ENCODE peak calls at places on chromosomes 16 and 17, in seven cellular contexts. A is lung, P is AG04450, B is mesendoderm, J is heart right ventricle, C is hepatocyte, Y is uterus. L is an unnamed sample.

GRCh38 chr16:73037331-73037745 is 10.6 kb downstream of the ZFHX3 start:
- DNase-seq in A (no peak), P (no peak), B (peak; percentile 51), J (no peak), C (no peak), Y (peak; percentile 38), L (no peak)

GRCh38 chr17:78432929-78433727 is 54.7 kb downstream of the PGS1 start:
- DNase-seq in A (no peak), P (no peak), B (no peak), J (no peak), C (no peak), Y (no peak), L (no peak)

GRCh38 chr17:78258323-78259229 is 27.1 kb downstream of the TMEM235 start:
- DNase-seq in A (peak; percentile 69), P (no peak), B (peak; percentile 69), J (peak; percentile 62), C (peak; percentile 74), Y (peak; percentile 48), L (peak; percentile 70)

GRCh38 chr17:15444805-15445204 is 22.6 kb downstream of the CDRT4 start:
- DNase-seq in A (no peak), P (no peak), B (peak; percentile 96), J (no peak), C (no peak), Y (no peak), L (peak; percentile 16)

GRCh38 chr16:54930034-54930938 is at the start of gene IRX5:
- DNase-seq in A (peak; percentile 93), P (no peak), B (peak; percentile 97), J (peak; percentile 91), C (peak; percentile 95), Y (peak; percentile 84), L (peak; percentile 46)

GRCh38 chr17:34997355-34997862 is 17.1 kb downstream of the LIG3 start:
- DNase-seq in A (peak; percentile 69), P (peak; percentile 72), B (no peak), J (peak; percentile 78), C (peak; percentile 35), Y (peak; percentile 77), L (no peak)

GRCh38 chr16:24986512-24987303 is 28.5 kb downstream of the ARHGAP17 start:
- DNase-seq in A (no peak), P (no peak), B (no peak), J (no peak), C (peak; percentile 62), Y (peak; percentile 36), L (no peak)

GRCh38 chr17:4738136-4739121 is 1.2 kb upstream of the ZMYND15 start:
- DNase-seq in A (peak; percentile 57), P (no peak), B (no peak), J (no peak), C (peak; percentile 71), Y (no peak), L (peak; percentile 52)

GRCh38 chr17:37506678-37507077 is 17.0 kb downstream of the DUSP14 start:
- DNase-seq in A (no peak), P (no peak), B (peak; percentile 89), J (no peak), C (peak; percentile 34), Y (no peak), L (no peak)

GRCh38 chr17:77281904-77282367 is 141.2 kb downstream of the SEC14L1 start:
- DNase-seq in A (no peak), P (no peak), B (peak; percentile 52), J (no peak), C (peak; percentile 62), Y (no peak), L (no peak)

GRCh38 chr17:79631640-79632431 is 21.0 kb upstream of the RBFOX3 start:
- DNase-seq in A (no peak), P (no peak), B (no peak), J (peak; percentile 1), C (no peak), Y (peak; percentile 7), L (no peak)

GRCh38 chr16:31703526-31704128 is 170.0 kb upstream of the ZNF267 start:
- DNase-seq in A (no peak), P (no peak), B (no peak), J (no peak), C (no peak), Y (no peak), L (no peak)

GRCh38 chr16:89560413-89561194 is at the start of gene RPL13:
- DNase-seq in A (peak; percentile 95), P (peak; percentile 86), B (peak; percentile 98), J (peak; percentile 95), C (peak; percentile 98), Y (peak; percentile 95), L (peak; percentile 94)

GRCh38 chr17:45895969-45896793 is 1.8 kb downstream of the MAPT start:
- DNase-seq in A (no peak), P (no peak), B (no peak), J (no peak), C (no peak), Y (no peak), L (no peak)

GRCh38 chr17:45893725-45894021 is 681 bp upstream of the MAPT start:
- DNase-seq in A (no peak), P (no peak), B (no peak), J (no peak), C (no peak), Y (no peak), L (no peak)

GRCh38 chr17:45894022-45894784 is at the start of gene MAPT:
- DNase-seq in A (peak; percentile 87), P (peak; percentile 49), B (peak; percentile 95), J (peak; percentile 90), C (peak; percentile 96), Y (peak; percentile 82), L (peak; percentile 80)

GRCh38 chr17:45896803-45897693 is 2.7 kb downstream of the MAPT start:
- DNase-seq in A (no peak), P (no peak), B (peak; percentile 34), J (no peak), C (no peak), Y (no peak), L (no peak)

GRCh38 chr17:45895304-45895968 is 1.1 kb downstream of the MAPT start:
- DNase-seq in A (no peak), P (no peak), B (peak; percentile 27), J (no peak), C (peak; percentile 28), Y (no peak), L (peak; percentile 28)
- H3K27me3 ChIP-seq in A (peaks cover 15% of the 10 kb centered on the region), P (peaks cover 49% of the 10 kb centered on the region), B (peaks cover 44% of the 10 kb centered on the region), J (no peaks in the 10 kb centered on the region), C (peaks cover 64% of the 10 kb centered on the region), Y (peaks cover 24% of the 10 kb centered on the region), L (peaks cover 30% of the 10 kb centered on the region)

GRCh38 chr17:6046431-6046830 is 23.7 kb upstream of the WSCD1 start:
- DNase-seq in A (no peak), P (no peak), B (no peak), J (no peak), C (no peak), Y (no peak), L (no peak)

GRCh38 chr17:6045621-6046357 is 24.4 kb upstream of the WSCD1 start:
- DNase-seq in A (no peak), P (no peak), B (peak; percentile 37), J (no peak), C (no peak), Y (no peak), L (no peak)

GRCh38 chr17:6047966-6048365 is 22.2 kb upstream of the WSCD1 start:
- DNase-seq in A (no peak), P (no peak), B (no peak), J (no peak), C (no peak), Y (no peak), L (no peak)

GRCh38 chr17:6044261-6044660 is 25.9 kb upstream of the WSCD1 start:
- DNase-seq in A (no peak), P (no peak), B (no peak), J (no peak), C (no peak), Y (no peak), L (no peak)

DNA sequence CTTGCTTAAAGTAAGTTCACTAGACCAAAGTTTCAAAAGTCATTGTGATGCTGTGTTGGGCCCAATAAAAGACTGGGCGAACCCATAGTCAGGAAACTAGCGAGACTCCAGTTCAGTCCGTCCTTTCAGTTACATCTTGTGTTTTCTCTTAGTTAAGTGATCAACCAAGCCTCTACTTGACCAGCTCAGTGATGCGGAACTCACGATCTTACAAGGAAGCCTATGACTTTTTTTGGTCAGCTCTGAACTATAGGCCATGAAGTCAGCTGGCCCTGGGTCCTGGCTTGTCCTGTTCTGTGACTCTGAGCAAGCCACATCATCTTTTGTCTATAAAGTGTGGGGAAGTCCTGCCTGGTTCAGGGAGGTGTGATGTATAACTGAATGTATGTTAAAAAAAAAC is 21.7 kb upstream of the WSCD1 start:
- DNase-seq in A (no peak), P (no peak), B (no peak), J (no peak), C (no peak), Y (no peak), L (no peak)
- H3K27me3 ChIP-seq in A (no peaks in the 10 kb centered on the region), P (no peaks in the 10 kb centered on the region), B (no peaks in the 10 kb centered on the region), J (no peaks in the 10 kb centered on the region), C (no peaks in the 10 kb centered on the region), Y (no peaks in the 10 kb centered on the region), L (no peaks in the 10 kb centered on the region)

GRCh38 chr16:28063047-28063521 is 430 bp downstream of the GSG1L start:
- DNase-seq in A (no peak), P (no peak), B (peak; percentile 21), J (no peak), C (peak; percentile 32), Y (no peak), L (no peak)
- H3K27me3 ChIP-seq in A (peaks cover 19% of the 10 kb centered on the region), P (peaks cover 62% of the 10 kb centered on the region), B (peaks cover 20% of the 10 kb centered on the region), J (peaks cover 13% of the 10 kb centered on the region), C (peaks cover 72% of the 10 kb centered on the region), Y (no peaks in the 10 kb centered on the region), L (peaks cover 4% of the 10 kb centered on the region)

GRCh38 chr17:81354944-81355327 is 40.3 kb upstream of the BAHCC1 start:
- DNase-seq in A (no peak), P (no peak), B (no peak), J (no peak), C (peak; percentile 60), Y (no peak), L (no peak)

GRCh38 chr17:81350320-81350686 is 45.0 kb upstream of the BAHCC1 start:
- DNase-seq in A (no peak), P (no peak), B (no peak), J (no peak), C (no peak), Y (no peak), L (no peak)

GRCh38 chr17:81359218-81359617 is 36.0 kb upstream of the BAHCC1 start:
- DNase-seq in A (no peak), P (no peak), B (no peak), J (no peak), C (no peak), Y (no peak), L (no peak)

GRCh38 chr17:81349397-81350319 is 45.6 kb upstream of the BAHCC1 start:
- DNase-seq in A (no peak), P (no peak), B (no peak), J (no peak), C (peak; percentile 47), Y (no peak), L (no peak)

DNA sequence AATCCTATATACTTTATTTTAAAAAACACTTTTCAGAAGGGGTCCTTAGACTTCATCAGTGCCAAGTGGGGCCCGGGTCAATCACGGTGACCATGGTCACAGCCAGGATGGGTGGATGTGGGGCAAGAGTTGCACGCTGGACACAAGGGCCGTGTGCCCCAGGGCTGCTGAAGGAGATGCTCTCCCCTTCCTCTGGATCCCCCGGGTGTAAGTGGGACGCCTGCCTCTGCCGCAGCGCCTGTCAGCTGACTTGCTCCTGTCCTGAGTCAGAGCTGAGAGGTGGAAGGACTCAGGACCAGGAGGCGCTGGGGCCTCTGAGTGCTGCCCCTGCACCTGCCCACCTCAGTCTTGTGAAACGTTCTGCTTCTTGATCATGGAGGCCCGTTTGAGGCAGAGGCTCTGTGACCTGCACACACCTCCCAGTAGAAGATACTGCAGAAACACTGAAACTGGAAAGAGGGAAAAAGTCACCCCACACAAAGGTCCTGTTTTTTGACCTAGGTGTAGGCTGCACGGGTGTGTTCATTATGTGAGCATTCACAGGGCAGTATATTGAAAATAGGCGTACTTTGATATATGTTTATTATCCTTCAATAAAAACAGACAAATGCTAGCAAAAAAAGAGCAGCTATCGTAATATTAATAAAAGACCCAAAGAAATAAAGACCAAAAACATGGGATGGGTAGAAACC is 40.9 kb upstream of the BAHCC1 start:
- DNase-seq in A (no peak), P (no peak), B (no peak), J (no peak), C (no peak), Y (no peak), L (no peak)
- H3K27me3 ChIP-seq in A (no peaks in the 10 kb centered on the region), P (peaks cover 6% of the 10 kb centered on the region), B (no peaks in the 10 kb centered on the region), J (no peaks in the 10 kb centered on the region), C (no peaks in the 10 kb centered on the region), Y (no peaks in the 10 kb centered on the region), L (no peaks in the 10 kb centered on the region)